ENCODE peak calls at places on chromosome 1, in nine cellular contexts. W, L, S, E, I, Z, B, A and Y are unnamed samples.

GRCh38 chr1:78884685-78885452 is 121.7 kb downstream of the ADGRL4 start:
- DNase-seq in W (no peak), L (no peak), S (peak), E (no peak), I (no peak), Z (peak), B (peak), A (no peak), Y (no peak)

GRCh38 chr1:167533851-167534300 is 15.5 kb upstream of the CD247 start:
- DNase-seq in W (no peak), L (peak), S (peak), E (peak), I (peak), Z (peak), B (peak), A (no peak), Y (peak)

GRCh38 chr1:29711582-29712274 is 475.4 kb downstream of the PTPRU start:
- DNase-seq in W (no peak), L (no peak), S (peak), E (peak), I (peak), Z (no peak), B (peak), A (no peak), Y (no peak)

GRCh38 chr1:71695820-71696219 is 586.5 kb downstream of the NEGR1 start:
- DNase-seq in W (no peak), L (no peak), S (no peak), E (no peak), I (no peak), Z (no peak), B (peak), A (no peak), Y (no peak)

GRCh38 chr1:243748706-243749283 is 101.2 kb downstream of the AKT3 start:
- DNase-seq in W (no peak), L (peak), S (peak), E (no peak), I (peak), Z (peak), B (peak), A (no peak), Y (no peak)

GRCh38 chr1:236468625-236469024 is 55.2 kb upstream of the LGALS8 start:
- DNase-seq in W (no peak), L (no peak), S (no peak), E (no peak), I (no peak), Z (no peak), B (no peak), A (no peak), Y (no peak)

GRCh38 chr1:87510540-87510939 is 181.9 kb downstream of the LMO4 start:
- DNase-seq in W (no peak), L (no peak), S (no peak), E (no peak), I (no peak), Z (no peak), B (no peak), A (no peak), Y (no peak)

GRCh38 chr1:184753608-184754478 is 815 bp downstream of the EDEM3 start:
- DNase-seq in W (peak), L (peak), S (no peak), E (peak), I (peak), Z (no peak), B (peak), A (peak), Y (no peak)